ENCODE peak calls at places on chromosome 20, in four cellular contexts. One of them, this sample, is unnamed.

GRCh38 chr20:57573893-57574292 is 13.0 kb downstream of the PCK1 start:
- DNase-seq in right cardiac atrium: no peak
- DNase-seq in uterus: no peak
- DNase-seq in heart right ventricle: no peak
- DNase-seq in this sample: no peak

GRCh38 chr20:50367739-50368375 is 142.3 kb upstream of the PTPN1 start:
- DNase-seq in right cardiac atrium: no peak
- DNase-seq in heart right ventricle: no peak
- DNase-seq in uterus: no peak
- DNase-seq in this sample: no peak

GRCh38 chr20:55685425-55685824 is 319.9 kb downstream of the CBLN4 start:
- DNase-seq in uterus: no peak
- DNase-seq in heart right ventricle: no peak
- DNase-seq in right cardiac atrium: no peak
- DNase-seq in this sample: no peak

GRCh38 chr20:46917155-46917554 is 22.5 kb downstream of the EYA2 start:
- DNase-seq in heart right ventricle: no peak
- DNase-seq in right cardiac atrium: no peak
- DNase-seq in uterus: no peak
- DNase-seq in this sample: no peak

GRCh38 chr20:39605908-39606307 is 643.8 kb downstream of the DHX35 start:
- DNase-seq in uterus: no peak
- DNase-seq in heart right ventricle: no peak
- DNase-seq in right cardiac atrium: no peak
- DNase-seq in this sample: no peak

GRCh38 chr20:2578430-2579192 is 42.2 kb downstream of the TMC2 start:
- DNase-seq in heart right ventricle: no peak
- DNase-seq in right cardiac atrium: no peak
- DNase-seq in uterus: no peak
- DNase-seq in this sample: no peak

GRCh38 chr20:46803446-46804020 is 91.1 kb upstream of the EYA2 start:
- DNase-seq in uterus: no peak
- DNase-seq in heart right ventricle: no peak
- DNase-seq in right cardiac atrium: no peak
- DNase-seq in this sample: no peak

GRCh38 chr20:36521526-36521925 is 19.8 kb upstream of the MYL9 start:
- DNase-seq in uterus: no peak
- DNase-seq in heart right ventricle: no peak
- DNase-seq in right cardiac atrium: no peak
- DNase-seq in this sample: no peak

GRCh38 chr20:52379723-52380336 is 188.3 kb upstream of the ZFP64 start:
- DNase-seq in uterus: peak; percentile 27
- DNase-seq in heart right ventricle: peak; percentile 15
- DNase-seq in right cardiac atrium: peak; percentile 20
- DNase-seq in this sample: no peak

GRCh38 chr20:21022925-21023324 is 83.2 kb downstream of the LINC00237 start:
- DNase-seq in right cardiac atrium: no peak
- DNase-seq in heart right ventricle: no peak
- DNase-seq in uterus: no peak
- DNase-seq in this sample: no peak

GRCh38 chr20:13800728-13801134 is 15.9 kb downstream of the NDUFAF5 start:
- DNase-seq in uterus: peak; percentile 82
- DNase-seq in heart right ventricle: peak; percentile 91
- DNase-seq in right cardiac atrium: peak; percentile 93
- DNase-seq in this sample: no peak

GRCh38 chr20:17863577-17864292 is 104.9 kb downstream of the SNX5 start:
- DNase-seq in uterus: no peak
- DNase-seq in heart right ventricle: no peak
- DNase-seq in right cardiac atrium: no peak
- DNase-seq in this sample: no peak

GRCh38 chr20:21289651-21290050 is 13.5 kb upstream of the XRN2 start:
- DNase-seq in heart right ventricle: no peak
- DNase-seq in right cardiac atrium: no peak
- DNase-seq in uterus: no peak
- DNase-seq in this sample: no peak

GRCh38 chr20:51700809-51701285 is 67.3 kb downstream of the ATP9A start:
- DNase-seq in uterus: no peak
- DNase-seq in heart right ventricle: no peak
- DNase-seq in right cardiac atrium: no peak
- DNase-seq in this sample: no peak

GRCh38 chr20:22490287-22491187 is 93.8 kb downstream of the FOXA2 start:
- DNase-seq in right cardiac atrium: peak; percentile 27
- DNase-seq in uterus: no peak
- DNase-seq in heart right ventricle: no peak
- DNase-seq in this sample: no peak

GRCh38 chr20:56442381-56443365 is 25.8 kb upstream of the RTF2 start:
- DNase-seq in heart right ventricle: no peak
- DNase-seq in right cardiac atrium: no peak
- DNase-seq in uterus: no peak
- DNase-seq in this sample: no peak

GRCh38 chr20:57221916-57222630 is 44.4 kb downstream of the BMP7 start:
- DNase-seq in heart right ventricle: no peak
- DNase-seq in right cardiac atrium: no peak
- DNase-seq in uterus: no peak
- DNase-seq in this sample: no peak

GRCh38 chr20:15005300-15005986 is 668.0 kb upstream of the FLRT3 start:
- DNase-seq in heart right ventricle: no peak
- DNase-seq in uterus: no peak
- DNase-seq in right cardiac atrium: no peak
- DNase-seq in this sample: no peak

GRCh38 chr20:10402938-10403593 is 31.0 kb downstream of the MKKS start:
- DNase-seq in heart right ventricle: no peak
- DNase-seq in uterus: no peak
- DNase-seq in right cardiac atrium: no peak
- DNase-seq in this sample: no peak
- H3K27ac ChIP-seq in heart right ventricle: no peak overlapping the region
- H3K27ac ChIP-seq in uterus: no peak overlapping the region
- H3K27ac ChIP-seq in right cardiac atrium: no peak overlapping the region
- H3K27ac ChIP-seq in this sample: no peak overlapping the region

GRCh38 chr20:44703183-44703925 is 11.8 kb upstream of the CCN5 start:
- DNase-seq in uterus: no peak
- DNase-seq in heart right ventricle: no peak
- DNase-seq in right cardiac atrium: no peak
- DNase-seq in this sample: no peak
- H3K27ac ChIP-seq in uterus: peak overlapping the region; percentile 85
- H3K27ac ChIP-seq in heart right ventricle: peak overlapping the region; percentile 79
- H3K27ac ChIP-seq in right cardiac atrium: peak overlapping the region; percentile 74
- H3K27ac ChIP-seq in this sample: peak overlapping the region; percentile 87

GRCh38 chr20:62499758-62500236 is 24.0 kb upstream of the GATA5 start:
- DNase-seq in right cardiac atrium: no peak
- DNase-seq in heart right ventricle: no peak
- DNase-seq in uterus: no peak
- DNase-seq in this sample: no peak
- H3K27ac ChIP-seq in right cardiac atrium: no peak overlapping the region
- H3K27ac ChIP-seq in heart right ventricle: no peak overlapping the region
- H3K27ac ChIP-seq in uterus: no peak overlapping the region
- H3K27ac ChIP-seq in this sample: no peak overlapping the region

GRCh38 chr20:3843490-3843889 is 3.1 kb upstream of the MAVS start:
- DNase-seq in uterus: no peak
- DNase-seq in heart right ventricle: no peak
- DNase-seq in right cardiac atrium: no peak
- DNase-seq in this sample: no peak
- H3K27ac ChIP-seq in uterus: no peak overlapping the region
- H3K27ac ChIP-seq in heart right ventricle: no peak overlapping the region
- H3K27ac ChIP-seq in right cardiac atrium: no peak overlapping the region
- H3K27ac ChIP-seq in this sample: no peak overlapping the region

GRCh38 chr20:37775200-37775599 is 81.4 kb downstream of the CTNNBL1 start:
- DNase-seq in uterus: no peak
- DNase-seq in heart right ventricle: no peak
- DNase-seq in right cardiac atrium: no peak
- DNase-seq in this sample: no peak

GRCh38 chr20:37777556-37777955 is 83.7 kb downstream of the CTNNBL1 start:
- DNase-seq in heart right ventricle: no peak
- DNase-seq in right cardiac atrium: no peak
- DNase-seq in uterus: no peak
- DNase-seq in this sample: no peak

GRCh38 chr20:37774143-37774542 is 80.3 kb downstream of the CTNNBL1 start:
- DNase-seq in heart right ventricle: no peak
- DNase-seq in right cardiac atrium: no peak
- DNase-seq in uterus: no peak
- DNase-seq in this sample: no peak

GRCh38 chr20:37777012-37777411 is 83.2 kb downstream of the CTNNBL1 start:
- DNase-seq in uterus: no peak
- DNase-seq in heart right ventricle: no peak
- DNase-seq in right cardiac atrium: no peak
- DNase-seq in this sample: no peak

DNA sequence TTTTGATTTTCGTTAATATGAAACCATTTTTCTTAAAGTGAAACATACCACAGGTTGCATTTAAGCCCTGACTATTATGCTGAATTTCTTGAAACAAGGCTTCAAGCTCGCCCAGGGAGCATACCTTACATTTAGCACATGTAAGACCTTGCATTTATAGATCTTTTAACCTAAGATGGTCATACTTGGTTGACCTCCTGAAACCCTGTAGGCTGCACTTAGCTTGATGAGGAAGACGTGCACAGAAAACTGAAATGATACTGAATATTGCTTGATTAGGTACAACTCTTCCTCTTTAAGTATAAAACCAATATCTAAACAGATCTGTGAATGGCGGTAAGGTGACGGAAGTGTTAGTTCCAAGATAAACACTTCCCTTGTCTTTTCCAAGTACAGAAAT is 82.2 kb downstream of the CTNNBL1 start:
- DNase-seq in heart right ventricle: no peak
- DNase-seq in right cardiac atrium: no peak
- DNase-seq in uterus: no peak
- DNase-seq in this sample: no peak
- H3K27ac ChIP-seq in heart right ventricle: no peak overlapping the region
- H3K27ac ChIP-seq in right cardiac atrium: no peak overlapping the region
- H3K27ac ChIP-seq in uterus: no peak overlapping the region
- H3K27ac ChIP-seq in this sample: no peak overlapping the region

DNA sequence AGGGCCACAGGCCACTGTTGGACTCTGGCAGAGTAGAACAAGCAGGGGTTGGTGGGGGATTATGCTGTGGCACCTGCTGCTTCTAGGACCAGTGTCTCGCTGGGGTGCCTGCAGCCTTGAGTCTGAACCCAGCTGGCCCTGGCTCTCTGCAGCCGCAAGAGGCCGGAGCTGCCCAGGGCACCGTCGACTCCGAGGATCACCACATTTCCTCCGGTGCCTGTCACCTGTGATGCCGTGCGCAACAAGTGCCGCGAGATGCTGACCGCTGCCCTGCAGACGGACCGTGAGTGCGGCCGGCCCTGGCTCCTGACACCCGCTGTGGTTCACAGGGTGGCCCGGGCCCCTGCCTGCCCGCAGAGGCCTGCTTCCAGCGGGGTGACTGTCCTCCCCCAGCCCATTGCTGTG is 6.2 kb downstream of the TCEA2 start:
- DNase-seq in uterus: no peak
- DNase-seq in right cardiac atrium: no peak
- DNase-seq in heart right ventricle: no peak
- DNase-seq in this sample: no peak
- H3K27ac ChIP-seq in uterus: no peak overlapping the region
- H3K27ac ChIP-seq in right cardiac atrium: no peak overlapping the region
- H3K27ac ChIP-seq in heart right ventricle: no peak overlapping the region
- H3K27ac ChIP-seq in this sample: no peak overlapping the region

GRCh38 chr20:31681769-31682168 is 40.9 kb downstream of the BCL2L1 start:
- DNase-seq in uterus: no peak
- DNase-seq in heart right ventricle: no peak
- DNase-seq in right cardiac atrium: no peak
- DNase-seq in this sample: no peak

GRCh38 chr20:31682352-31682751 is 40.3 kb downstream of the BCL2L1 start:
- DNase-seq in heart right ventricle: no peak
- DNase-seq in uterus: no peak
- DNase-seq in right cardiac atrium: no peak
- DNase-seq in this sample: no peak

GRCh38 chr20:31682927-31683326 is 39.7 kb downstream of the BCL2L1 start:
- DNase-seq in right cardiac atrium: no peak
- DNase-seq in heart right ventricle: no peak
- DNase-seq in uterus: no peak
- DNase-seq in this sample: no peak

GRCh38 chr20:31685853-31686641 is 36.6 kb downstream of the BCL2L1 start:
- DNase-seq in right cardiac atrium: no peak
- DNase-seq in heart right ventricle: no peak
- DNase-seq in uterus: no peak
- DNase-seq in this sample: no peak

GRCh38 chr20:31684153-31685003 is 38.3 kb downstream of the BCL2L1 start:
- DNase-seq in uterus: no peak
- DNase-seq in heart right ventricle: no peak
- DNase-seq in right cardiac atrium: no peak
- DNase-seq in this sample: no peak
- H3K27ac ChIP-seq in uterus: no peak overlapping the region
- H3K27ac ChIP-seq in heart right ventricle: peak overlapping the region; percentile 11
- H3K27ac ChIP-seq in right cardiac atrium: no peak overlapping the region
- H3K27ac ChIP-seq in this sample: peak overlapping the region; percentile 24

GRCh38 chr20:48041078-48041780 is 255.9 kb upstream of the SULF2 start:
- DNase-seq in heart right ventricle: no peak
- DNase-seq in uterus: peak; percentile 46
- DNase-seq in right cardiac atrium: no peak
- DNase-seq in this sample: no peak
- H3K27ac ChIP-seq in heart right ventricle: no peak overlapping the region
- H3K27ac ChIP-seq in uterus: peak overlapping the region; percentile 76
- H3K27ac ChIP-seq in right cardiac atrium: no peak overlapping the region
- H3K27ac ChIP-seq in this sample: no peak overlapping the region

This sample was measured in caudate nucleus.